ENCODE peak calls at places on chromosome 14, in nine cellular contexts. U, A, T, K, S, J, Q, N and D are unnamed samples.

GRCh38 chr14:69044965-69045555 is 66.0 kb upstream of the ACTN1 start:
- DNase-seq in U (no peak), A (no peak), T (peak; percentile 84), K (no peak), S (no peak), J (no peak), Q (no peak), N (no peak), D (no peak)

GRCh38 chr14:70789361-70789760 is 20.0 kb downstream of the MAP3K9 start:
- DNase-seq in U (no peak), A (no peak), T (no peak), K (peak; percentile 83), S (peak; percentile 29), J (no peak), Q (no peak), N (no peak), D (no peak)

GRCh38 chr14:93064411-93065271 is 51.1 kb downstream of the ITPK1 start:
- DNase-seq in U (no peak), A (no peak), T (peak; percentile 88), K (no peak), S (no peak), J (no peak), Q (no peak), N (no peak), D (no peak)

GRCh38 chr14:34982421-34983147 is at the start of gene SRP54:
- DNase-seq in U (peak; percentile 100), A (peak; percentile 98), T (peak; percentile 99), K (peak; percentile 99), S (peak; percentile 95), J (peak; percentile 97), Q (peak; percentile 100), N (peak; percentile 97), D (peak; percentile 99)

GRCh38 chr14:93023039-93023438 is 92.7 kb downstream of the ITPK1 start:
- DNase-seq in U (no peak), A (no peak), T (no peak), K (peak; percentile 43), S (peak; percentile 16), J (no peak), Q (no peak), N (no peak), D (no peak)

GRCh38 chr14:68961781-68962584 is 17.1 kb downstream of the ACTN1 start:
- DNase-seq in U (peak; percentile 63), A (peak; percentile 35), T (peak; percentile 84), K (peak; percentile 82), S (peak; percentile 45), J (no peak), Q (no peak), N (no peak), D (no peak)

GRCh38 chr14:94018308-94018707 is 7.8 kb upstream of the OTUB2 start:
- DNase-seq in U (no peak), A (no peak), T (no peak), K (no peak), S (no peak), J (no peak), Q (no peak), N (no peak), D (no peak)

GRCh38 chr14:105066285-105067071 is 1.2 kb upstream of the GPR132 start:
- DNase-seq in U (no peak), A (no peak), T (peak; percentile 52), K (no peak), S (no peak), J (no peak), Q (no peak), N (no peak), D (no peak)

GRCh38 chr14:54633076-54633475 is 66.1 kb downstream of the SAMD4A start:
- DNase-seq in U (no peak), A (no peak), T (no peak), K (no peak), S (no peak), J (no peak), Q (no peak), N (no peak), D (no peak)

GRCh38 chr14:85296466-85297210 is 233.3 kb upstream of the FLRT2 start:
- DNase-seq in U (no peak), A (no peak), T (no peak), K (peak; percentile 75), S (no peak), J (peak; percentile 15), Q (no peak), N (no peak), D (no peak)

GRCh38 chr14:98803196-98803595 is 468.8 kb downstream of the BCL11B start:
- DNase-seq in U (no peak), A (no peak), T (no peak), K (no peak), S (no peak), J (no peak), Q (no peak), N (no peak), D (no peak)

GRCh38 chr14:98867726-98868125 is 404.3 kb downstream of the BCL11B start:
- DNase-seq in U (no peak), A (no peak), T (no peak), K (no peak), S (no peak), J (no peak), Q (no peak), N (no peak), D (no peak)

GRCh38 chr14:53011053-53011462 is 60.2 kb upstream of the FERMT2 start:
- DNase-seq in U (peak; percentile 22), A (peak; percentile 56), T (peak; percentile 86), K (peak; percentile 94), S (peak; percentile 88), J (no peak), Q (no peak), N (peak; percentile 92), D (peak; percentile 89)

GRCh38 chr14:65187421-65188049 is 85.2 kb upstream of the MAX start:
- DNase-seq in U (peak; percentile 49), A (no peak), T (no peak), K (no peak), S (no peak), J (no peak), Q (no peak), N (no peak), D (no peak)

GRCh38 chr14:54117401-54117800 is 160.8 kb upstream of the BMP4 start:
- DNase-seq in U (no peak), A (no peak), T (no peak), K (no peak), S (no peak), J (no peak), Q (no peak), N (no peak), D (no peak)

GRCh38 chr14:81178063-81178462 is 42.7 kb downstream of the GTF2A1 start:
- DNase-seq in U (no peak), A (no peak), T (no peak), K (no peak), S (no peak), J (no peak), Q (no peak), N (no peak), D (no peak)

GRCh38 chr14:31435276-31435675 is 14.9 kb upstream of the HEATR5A start:
- DNase-seq in U (no peak), A (no peak), T (no peak), K (no peak), S (no peak), J (no peak), Q (no peak), N (no peak), D (no peak)

GRCh38 chr14:95200404-95200803 is 43.1 kb upstream of the DICER1 start:
- DNase-seq in U (no peak), A (no peak), T (no peak), K (peak; percentile 6), S (peak; percentile 17), J (no peak), Q (no peak), N (no peak), D (no peak)